ENCODE peak calls at places on chromosomes 3 and 15, in nine cellular contexts. N is Peyer's patch; P is HFF-Myc; J is CD8-positive, alpha-beta T cell; Z is GM12865; S is lower leg skin; Q is cardiac fibroblast; F is prostate gland; E is choroid plexus epithelial cell. O is an unnamed sample.

GRCh38 chr15:31360843-31361763 is 34.5 kb downstream of the KLF13 start:
- DNase-seq in N (peak), P (no peak), J (peak), Z (peak), S (no peak), Q (no peak), F (no peak), E (no peak), O (no peak)

GRCh38 chr3:130760922-130761321 is 14.3 kb upstream of the PIK3R4 start:
- DNase-seq in N (no peak), P (no peak), J (no peak), Z (no peak), S (no peak), Q (no peak), F (no peak), E (no peak), O (no peak)

GRCh38 chr3:35932995-35933394 is 293.7 kb downstream of the ARPP21 start:
- DNase-seq in N (no peak), P (peak), J (no peak), Z (no peak), S (no peak), Q (peak), F (no peak), E (peak), O (peak)

GRCh38 chr15:88334436-88334835 is 77.9 kb upstream of the NTRK3 start:
- DNase-seq in N (no peak), P (no peak), J (no peak), Z (no peak), S (no peak), Q (peak), F (no peak), E (no peak), O (peak)

GRCh38 chr15:81959196-81959595 is 86.6 kb downstream of the MEX3B start:
- DNase-seq in N (no peak), P (no peak), J (no peak), Z (no peak), S (no peak), Q (no peak), F (no peak), E (no peak), O (no peak)

GRCh38 chr3:187921391-187921790 is 176.1 kb upstream of the BCL6 start:
- DNase-seq in N (no peak), P (no peak), J (no peak), Z (no peak), S (no peak), Q (no peak), F (no peak), E (no peak), O (no peak)

GRCh38 chr15:87961851-87962816 is 294.4 kb downstream of the NTRK3 start:
- DNase-seq in N (no peak), P (no peak), J (no peak), Z (no peak), S (no peak), Q (no peak), F (no peak), E (no peak), O (no peak)

GRCh38 chr3:125194849-125195601 is 17.5 kb downstream of the SLC12A8 start:
- DNase-seq in N (no peak), P (peak), J (no peak), Z (peak), S (no peak), Q (peak), F (no peak), E (peak), O (peak)

GRCh38 chr3:106341090-106341489 is 472.3 kb upstream of the CBLB start:
- DNase-seq in N (no peak), P (no peak), J (no peak), Z (no peak), S (peak), Q (peak), F (no peak), E (no peak), O (no peak)

GRCh38 chr15:95680693-95681092 is 649.8 kb upstream of the NR2F2 start:
- DNase-seq in N (no peak), P (no peak), J (no peak), Z (no peak), S (no peak), Q (no peak), F (no peak), E (no peak), O (no peak)

GRCh38 chr3:107222927-107223326 is 154.3 kb upstream of the CCDC54 start:
- DNase-seq in N (no peak), P (no peak), J (no peak), Z (no peak), S (no peak), Q (peak), F (no peak), E (peak), O (no peak)

GRCh38 chr15:62107561-62108110 is 40.9 kb downstream of the C2CD4A start:
- DNase-seq in N (no peak), P (no peak), J (no peak), Z (no peak), S (no peak), Q (peak), F (no peak), E (peak), O (no peak)

GRCh38 chr3:6867269-6867668 is 6.4 kb downstream of the GRM7 start:
- DNase-seq in N (no peak), P (no peak), J (no peak), Z (no peak), S (no peak), Q (no peak), F (no peak), E (no peak), O (no peak)

GRCh38 chr3:10017636-10018292 is 8.5 kb upstream of the FANCD2 start:
- DNase-seq in N (no peak), P (no peak), J (no peak), Z (no peak), S (no peak), Q (peak), F (no peak), E (peak), O (peak)

GRCh38 chr3:156120528-156121251 is at the start of gene KCNAB1:
- DNase-seq in N (no peak), P (no peak), J (no peak), Z (no peak), S (no peak), Q (no peak), F (no peak), E (no peak), O (no peak)

GRCh38 chr3:16512435-16513140 is 911 bp downstream of the RFTN1 start:
- DNase-seq in N (peak), P (no peak), J (peak), Z (peak), S (peak), Q (no peak), F (no peak), E (no peak), O (peak)

GRCh38 chr3:114878119-114878839 is 268.8 kb downstream of the ZBTB20 start:
- DNase-seq in N (no peak), P (no peak), J (no peak), Z (no peak), S (no peak), Q (no peak), F (no peak), E (peak), O (peak)

GRCh38 chr3:194313642-194314430 is 37.3 kb downstream of the CPN2 start:
- DNase-seq in N (peak), P (no peak), J (no peak), Z (no peak), S (peak), Q (peak), F (no peak), E (no peak), O (no peak)

GRCh38 chr3:44969779-44970178 is 6.2 kb downstream of the ZDHHC3 start:
- DNase-seq in N (no peak), P (no peak), J (no peak), Z (no peak), S (no peak), Q (no peak), F (no peak), E (no peak), O (no peak)

GRCh38 chr3:48057521-48057920 is 41.3 kb upstream of the MAP4 start:
- DNase-seq in N (no peak), P (peak), J (no peak), Z (no peak), S (no peak), Q (peak), F (no peak), E (peak), O (no peak)

GRCh38 chr3:89690649-89691048 is 583.2 kb downstream of the EPHA3 start:
- DNase-seq in N (no peak), P (peak), J (no peak), Z (no peak), S (no peak), Q (peak), F (no peak), E (peak), O (peak)

GRCh38 chr15:36186376-36186775 is 393.1 kb upstream of the CDIN1 start:
- DNase-seq in N (no peak), P (no peak), J (no peak), Z (no peak), S (no peak), Q (no peak), F (no peak), E (no peak), O (no peak)

GRCh38 chr3:59335338-59335737 is 285.5 kb upstream of the CFAP20DC start:
- DNase-seq in N (no peak), P (no peak), J (no peak), Z (no peak), S (no peak), Q (no peak), F (no peak), E (no peak), O (no peak)

GRCh38 chr15:66802087-66803001 is 100.3 kb downstream of the SMAD6 start:
- DNase-seq in N (no peak), P (peak), J (no peak), Z (no peak), S (no peak), Q (peak), F (no peak), E (peak), O (peak)

GRCh38 chr3:59836525-59836924 is 786.7 kb upstream of the CFAP20DC start:
- DNase-seq in N (no peak), P (peak), J (no peak), Z (no peak), S (no peak), Q (no peak), F (no peak), E (no peak), O (no peak)

GRCh38 chr3:66486187-66486586 is 14.6 kb downstream of the LRIG1 start:
- DNase-seq in N (no peak), P (no peak), J (no peak), Z (no peak), S (no peak), Q (no peak), F (no peak), E (no peak), O (no peak)

GRCh38 chr15:38530113-38530512 is 34.5 kb downstream of the RASGRP1 start:
- DNase-seq in N (no peak), P (no peak), J (no peak), Z (peak), S (no peak), Q (peak), F (no peak), E (no peak), O (no peak)

GRCh38 chr15:68200016-68200861 is 4.9 kb downstream of the CALML4 start:
- DNase-seq in N (no peak), P (no peak), J (no peak), Z (no peak), S (no peak), Q (no peak), F (no peak), E (peak), O (no peak)

GRCh38 chr15:38266247-38266996 is 13.8 kb downstream of the SPRED1 start:
- DNase-seq in N (no peak), P (no peak), J (no peak), Z (no peak), S (no peak), Q (peak), F (no peak), E (peak), O (peak)

DNA sequence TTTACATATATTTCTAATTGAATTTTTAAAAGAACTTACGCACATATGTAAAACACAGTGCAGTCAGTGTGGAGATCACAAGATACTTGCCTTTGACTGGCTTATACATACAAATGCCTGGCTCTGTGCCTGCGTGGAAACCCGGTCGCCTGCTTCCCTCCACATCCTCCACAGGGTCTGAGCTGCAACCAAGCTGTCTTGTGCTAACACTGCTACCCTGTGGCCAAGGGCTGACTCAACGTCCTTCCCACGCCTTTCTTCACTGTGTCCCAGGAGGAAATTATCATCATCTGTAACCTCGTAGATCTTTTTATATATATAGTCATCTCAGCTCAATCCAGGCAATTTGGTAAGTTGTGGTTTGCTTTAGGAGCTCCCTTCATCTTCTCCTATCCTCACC is 116.9 kb downstream of the WNT7A start:
- DNase-seq in N (no peak), P (no peak), J (no peak), Z (no peak), S (no peak), Q (no peak), F (no peak), E (no peak), O (no peak)
- TF ChIP-seq CTCF in N (no peak), P (no peak), J (no peak), Z (no peak), S (no peak), Q (no peak), F (no peak), E (no peak), O (no peak)

DNA sequence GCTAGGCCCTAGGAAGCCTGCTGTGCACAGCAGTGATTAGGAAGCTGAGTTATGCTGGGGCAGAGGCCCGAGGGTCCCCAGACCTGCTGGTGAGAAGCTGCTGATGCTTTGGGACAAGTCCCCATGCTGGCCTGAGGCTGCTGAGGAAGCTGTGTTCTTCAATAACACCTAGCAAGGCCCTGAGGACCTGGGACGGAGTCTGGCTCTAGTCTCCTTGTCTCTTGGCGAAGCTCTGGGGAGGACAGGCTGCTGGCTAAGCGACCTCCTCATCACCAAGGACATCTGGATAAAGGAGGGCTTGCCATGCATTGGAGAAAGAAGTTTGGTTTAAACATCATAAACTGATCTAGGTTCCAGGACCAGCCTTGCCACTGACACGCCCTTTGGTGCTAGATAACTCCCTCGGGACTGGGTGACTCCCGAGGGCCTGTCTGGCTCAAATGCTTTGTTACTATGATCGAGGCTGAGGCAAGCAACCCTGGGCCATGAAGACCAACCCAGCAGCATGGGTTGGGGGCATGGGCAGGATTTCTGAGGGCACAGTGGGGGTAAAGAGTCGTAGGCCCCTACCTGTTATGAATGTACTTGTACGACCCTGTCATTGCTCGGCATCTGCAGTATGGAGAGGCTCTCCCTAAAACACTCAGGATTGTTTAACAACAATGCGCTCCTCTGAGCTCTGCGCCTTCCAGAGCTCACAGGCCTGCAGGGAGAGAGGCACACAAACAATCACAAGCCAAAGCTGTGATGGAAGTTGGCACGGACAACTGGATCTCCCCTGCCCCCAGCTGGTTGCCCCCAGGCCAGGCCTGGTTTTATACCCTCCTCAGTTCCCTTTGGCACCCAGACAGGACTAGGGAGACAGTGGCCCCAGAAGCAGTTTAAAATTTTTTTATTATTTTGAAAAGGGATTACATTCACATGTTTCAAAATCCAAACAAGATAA is 64.4 kb downstream of the LINGO1 start:
- DNase-seq in N (no peak), P (no peak), J (no peak), Z (no peak), S (no peak), Q (peak), F (no peak), E (peak), O (no peak)
- H3K4me3 ChIP-seq in N (no peak), P (no peak), J (no peak), Z (no peak), S (no peak), Q (no peak), F (no peak), E (no peak), O (no peak)

DNA sequence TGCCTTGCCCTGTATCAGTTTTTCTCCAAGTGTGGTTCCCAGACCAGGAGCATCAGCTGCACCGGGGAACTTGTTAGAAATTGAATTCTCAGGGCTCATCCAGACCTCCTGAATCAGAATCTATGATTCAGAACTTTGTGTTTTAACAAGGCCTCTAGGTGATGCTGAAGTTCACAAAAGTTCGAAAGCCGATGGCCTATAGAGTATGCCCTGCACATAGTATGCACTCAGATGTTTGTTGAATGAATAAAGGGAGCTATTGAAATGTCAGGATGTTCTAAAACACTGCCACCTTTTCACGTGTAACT is 666 bp upstream of the LARP6 start:
- DNase-seq in N (no peak), P (no peak), J (no peak), Z (peak), S (no peak), Q (peak), F (no peak), E (peak), O (no peak)
- TF ChIP-seq CTCF in N (no peak), P (no peak), J (no peak), Z (no peak), S (no peak), Q (peak), F (peak), E (peak), O (peak)

DNA sequence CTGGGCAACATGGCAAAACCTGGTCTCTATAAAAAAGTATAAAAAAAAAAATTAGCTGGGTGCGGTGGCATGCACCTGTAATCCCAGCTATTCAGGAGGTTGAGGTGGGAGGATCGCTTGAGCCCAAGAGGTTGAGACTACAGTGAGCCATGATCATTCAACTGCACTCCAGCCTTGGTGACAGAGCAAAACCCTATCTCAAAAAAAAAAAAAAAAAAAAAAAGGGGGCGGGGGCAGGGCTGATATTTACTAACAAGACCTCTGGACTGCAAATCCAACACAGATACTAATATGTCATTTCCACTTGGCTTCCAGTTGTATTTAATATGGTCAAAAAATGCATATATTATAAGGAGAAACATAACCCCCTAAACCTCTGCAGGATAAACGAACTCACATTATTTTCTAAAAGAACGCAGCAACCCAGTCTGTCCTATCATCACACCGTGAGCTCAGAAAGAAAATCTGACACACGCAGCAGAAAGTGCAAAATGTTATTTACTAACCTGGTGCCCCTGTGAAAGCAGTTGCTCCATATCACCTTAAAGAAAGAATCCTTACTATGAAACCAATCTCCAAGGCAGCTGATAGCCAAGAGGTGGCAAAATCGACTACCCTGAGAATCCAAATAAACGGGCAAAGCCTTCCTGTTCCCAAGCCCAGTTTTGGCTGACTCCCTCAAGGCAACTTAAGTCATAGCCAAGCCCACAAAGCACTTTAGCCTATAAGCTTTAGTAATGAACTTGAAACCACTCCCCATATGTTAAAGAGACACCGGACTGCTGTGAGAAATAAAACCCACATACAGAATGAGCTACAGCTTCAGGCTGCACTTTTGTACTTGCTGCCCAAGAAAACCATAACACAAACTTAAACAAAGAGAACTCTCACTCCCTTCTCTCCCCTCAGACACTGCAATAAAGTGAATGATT is 39.3 kb downstream of the PLD1 start:
- DNase-seq in N (peak), P (peak), J (no peak), Z (peak), S (peak), Q (peak), F (peak), E (peak), O (peak)
- H3K4me3 ChIP-seq in N (peak), P (no peak), J (no peak), Z (peak), S (no peak), Q (peak), F (peak), E (peak), O (peak)

GRCh38 chr3:133593243-133593642 is 19.8 kb downstream of the CDV3 start:
- DNase-seq in N (no peak), P (no peak), J (no peak), Z (no peak), S (no peak), Q (no peak), F (no peak), E (no peak), O (no peak)
- TF ChIP-seq CTCF in N (no peak), P (no peak), J (no peak), Z (no peak), S (no peak), Q (no peak), F (no peak), E (no peak), O (no peak)

GRCh38 chr3:46488735-46489361 is 8.9 kb upstream of the RTP3 start:
- DNase-seq in N (peak), P (peak), J (peak), Z (peak), S (peak), Q (peak), F (peak), E (peak), O (peak)
- H3K4me3 ChIP-seq in N (peak), P (no peak), J (peak), Z (no peak), S (no peak), Q (no peak), F (no peak), E (no peak), O (no peak)